ENCODE peak calls at places on chromosomes 13 and 19, in seven cellular contexts. Z is thyroid gland, P is testis, G is sigmoid colon, S is tibial nerve, W is heart left ventricle, Y is uterus. Q is an unnamed sample.

GRCh38 chr19:50896591-50897190 is 14.5 kb downstream of the KLK4 start:
- DNase-seq in Z (peak; percentile 98), P (no peak), G (no peak), S (no peak), W (no peak), Y (no peak), Q (peak; percentile 86)

GRCh38 chr19:2424686-2425621 is 2.4 kb downstream of the TIMM13 start:
- DNase-seq in Z (no peak), P (peak; percentile 75), G (peak; percentile 73), S (no peak), W (peak; percentile 67), Y (no peak), Q (peak; percentile 68)

GRCh38 chr19:35720648-35721047 is 2.8 kb downstream of the KMT2B start:
- DNase-seq in Z (no peak), P (no peak), G (no peak), S (no peak), W (no peak), Y (no peak), Q (no peak)

GRCh38 chr19:38975214-38975860 is at the start of gene FBXO17:
- DNase-seq in Z (no peak), P (peak; percentile 49), G (peak; percentile 81), S (peak; percentile 29), W (peak; percentile 60), Y (peak; percentile 51), Q (peak; percentile 28)

GRCh38 chr19:49857834-49858590 is 7.1 kb downstream of the PTOV1 start:
- DNase-seq in Z (peak; percentile 29), P (no peak), G (no peak), S (peak; percentile 13), W (peak; percentile 22), Y (peak; percentile 26), Q (peak; percentile 69)

GRCh38 chr13:112885782-112886268 is 83.2 kb upstream of the MCF2L start:
- DNase-seq in Z (peak; percentile 95), P (peak; percentile 89), G (peak; percentile 84), S (peak; percentile 56), W (peak; percentile 89), Y (peak; percentile 65), Q (peak; percentile 96)

GRCh38 chr19:11995174-11995573 is 30.3 kb downstream of the ZNF763 start:
- DNase-seq in Z (no peak), P (no peak), G (no peak), S (no peak), W (no peak), Y (no peak), Q (no peak)

GRCh38 chr13:100040196-100040595 is 48.7 kb upstream of the PCCA start:
- DNase-seq in Z (no peak), P (no peak), G (no peak), S (no peak), W (no peak), Y (no peak), Q (no peak)

GRCh38 chr19:33963514-33963913 is 166.8 kb downstream of the KCTD15 start:
- DNase-seq in Z (no peak), P (no peak), G (no peak), S (no peak), W (no peak), Y (no peak), Q (no peak)

GRCh38 chr19:30029721-30030510 is 87.9 kb downstream of the URI1 start:
- DNase-seq in Z (no peak), P (no peak), G (no peak), S (no peak), W (no peak), Y (no peak), Q (no peak)

GRCh38 chr13:52925775-52926285 is 77.4 kb upstream of the PCDH8 start:
- DNase-seq in Z (no peak), P (no peak), G (no peak), S (no peak), W (peak; percentile 78), Y (no peak), Q (peak; percentile 57)

GRCh38 chr13:33676045-33676699 is 141.8 kb upstream of the RFC3 start:
- DNase-seq in Z (no peak), P (no peak), G (no peak), S (no peak), W (no peak), Y (no peak), Q (peak; percentile 38)

GRCh38 chr19:38599722-38600121 is 18.0 kb downstream of the MAP4K1 start:
- DNase-seq in Z (no peak), P (no peak), G (no peak), S (no peak), W (no peak), Y (no peak), Q (no peak)

DNA sequence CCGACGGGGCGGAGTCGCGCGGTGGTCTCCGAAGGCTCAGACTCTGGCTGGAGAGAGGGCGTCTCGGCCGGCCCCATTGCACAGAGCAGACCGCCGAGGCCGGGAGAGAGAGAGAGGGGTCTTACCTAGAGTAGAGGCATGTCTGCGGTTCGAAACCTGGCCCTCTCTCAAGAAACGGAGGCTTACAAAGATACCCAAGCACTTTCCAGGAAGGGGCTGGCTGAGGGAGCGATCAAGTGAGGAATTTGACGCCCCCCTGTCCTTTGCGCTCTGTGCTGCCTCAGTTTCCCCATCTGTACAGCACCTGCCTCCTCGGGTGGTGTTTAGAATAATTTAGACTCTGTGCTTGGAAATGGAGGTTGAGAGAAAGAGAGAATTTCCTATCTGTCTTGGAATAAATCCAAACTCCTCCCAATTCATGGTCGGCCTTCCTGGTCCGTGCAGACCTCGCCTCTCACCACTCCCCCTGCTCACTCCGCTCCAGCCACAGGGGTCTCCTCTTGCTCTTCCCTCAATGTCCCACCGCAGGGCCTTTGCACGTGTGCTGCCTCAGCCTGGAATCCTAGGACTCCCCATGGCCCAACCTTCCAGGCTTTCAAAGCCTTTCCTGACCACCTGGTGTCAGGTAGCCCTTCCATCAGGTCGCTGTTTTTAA is 659 bp upstream of the ISOC2 start:
- DNase-seq in Z (no peak), P (no peak), G (no peak), S (no peak), W (no peak), Y (no peak), Q (no peak)
- TF ChIP-seq POLR2A in Z (no peak), P (no peak), G (no peak), S (no peak), W (no peak), Y (peak; percentile 19), Q (peak; percentile 29)

GRCh38 chr19:54021932-54022331 is 30.5 kb downstream of the CACNG6 start:
- DNase-seq in Z (no peak), P (no peak), G (no peak), S (no peak), W (no peak), Y (no peak), Q (no peak)
- H3K27me3 ChIP-seq in Z (no peaks in the 10 kb centered on the region), P (no peaks in the 10 kb centered on the region), G (no peaks in the 10 kb centered on the region), S (peaks cover 12% of the 10 kb centered on the region), W (peaks cover 3% of the 10 kb centered on the region), Y (no peaks in the 10 kb centered on the region), Q (no peaks in the 10 kb centered on the region)

GRCh38 chr19:58553799-58554493 is 959 bp downstream of the CHMP2A start:
- DNase-seq in Z (no peak), P (no peak), G (peak; percentile 69), S (no peak), W (no peak), Y (no peak), Q (no peak)

GRCh38 chr19:58556633-58557252 is 1.7 kb downstream of the UBE2M start:
- DNase-seq in Z (no peak), P (no peak), G (peak; percentile 63), S (no peak), W (peak; percentile 24), Y (peak; percentile 15), Q (no peak)

GRCh38 chr19:58555369-58555885 is 522 bp upstream of the CHMP2A start:
- DNase-seq in Z (no peak), P (peak; percentile 15), G (peak; percentile 66), S (no peak), W (no peak), Y (no peak), Q (no peak)

GRCh38 chr19:58555920-58556632 is 1.2 kb upstream of the CHMP2A start:
- DNase-seq in Z (no peak), P (no peak), G (peak; percentile 68), S (no peak), W (peak; percentile 29), Y (peak; percentile 29), Q (peak; percentile 42)

DNA sequence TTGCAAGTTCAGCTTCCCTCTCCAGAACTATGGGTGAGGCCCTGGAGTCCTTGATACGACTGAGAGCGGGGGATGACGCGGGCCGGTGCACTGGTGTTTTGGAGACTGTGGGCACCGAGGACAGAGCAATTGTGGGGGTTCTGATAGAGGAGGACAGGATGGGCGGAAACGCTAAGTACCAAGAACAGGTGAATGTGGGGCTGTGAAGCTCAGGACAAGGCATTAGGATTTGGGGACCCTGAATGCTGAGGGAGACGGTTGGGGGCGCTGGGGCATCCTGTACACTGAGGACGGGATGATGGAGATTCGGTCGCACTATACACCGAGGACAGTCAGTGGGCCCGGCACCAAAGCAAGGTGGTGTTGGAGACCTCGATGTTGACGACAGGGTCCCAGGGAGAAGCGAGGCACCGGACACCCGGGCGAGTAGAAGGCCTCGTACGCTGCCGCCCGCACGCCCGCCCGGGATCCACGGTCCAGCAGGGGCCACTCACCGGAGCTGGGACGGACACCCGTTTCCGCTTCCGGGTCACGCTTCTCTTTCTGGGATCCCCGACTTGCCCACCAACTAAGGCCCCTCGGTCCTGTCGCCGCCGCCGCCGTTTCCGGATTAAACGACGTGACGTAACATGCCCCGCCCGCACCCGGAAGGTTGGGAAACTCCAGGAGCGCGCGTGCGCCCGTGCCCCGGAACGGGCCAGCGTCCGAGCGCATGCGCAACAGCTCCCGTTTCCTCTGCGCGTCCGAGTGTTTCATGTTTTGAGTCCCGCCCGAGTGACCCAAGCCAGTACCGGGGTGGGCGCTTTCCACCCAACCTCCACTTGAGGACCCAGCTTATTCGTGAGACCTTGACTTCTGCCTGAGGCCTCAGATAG is at the start of gene CHMP2A:
- DNase-seq in Z (peak; percentile 99), P (peak; percentile 98), G (peak; percentile 100), S (peak; percentile 98), W (peak; percentile 99), Y (peak; percentile 99), Q (peak; percentile 98)
- TF ChIP-seq POLR2A in Z (no peak), P (no peak), G (peak; percentile 81), S (peak; percentile 43), W (no peak), Y (peak; percentile 78), Q (peak; percentile 21)

GRCh38 chr19:17873661-17874422 is 2.1 kb downstream of the SLC5A5 start:
- DNase-seq in Z (peak; percentile 41), P (peak; percentile 60), G (no peak), S (no peak), W (no peak), Y (no peak), Q (no peak)
- H3K27me3 ChIP-seq in Z (peaks cover 4% of the 10 kb centered on the region), P (no peaks in the 10 kb centered on the region), G (peaks cover 38% of the 10 kb centered on the region), S (peaks cover 90% of the 10 kb centered on the region), W (peaks cover 38% of the 10 kb centered on the region), Y (peaks cover 43% of the 10 kb centered on the region), Q (peaks cover 48% of the 10 kb centered on the region)

GRCh38 chr19:14695471-14695870 is 5.6 kb downstream of the ZNF333 start:
- DNase-seq in Z (no peak), P (no peak), G (no peak), S (no peak), W (no peak), Y (no peak), Q (no peak)

GRCh38 chr19:14686411-14686810 is 3.4 kb upstream of the ZNF333 start:
- DNase-seq in Z (no peak), P (no peak), G (no peak), S (no peak), W (no peak), Y (no peak), Q (no peak)

GRCh38 chr19:14694867-14695266 is 5.0 kb downstream of the ZNF333 start:
- DNase-seq in Z (peak; percentile 60), P (no peak), G (no peak), S (no peak), W (no peak), Y (no peak), Q (no peak)

GRCh38 chr19:14689598-14690503 is at the start of gene ZNF333:
- DNase-seq in Z (peak; percentile 90), P (peak; percentile 98), G (peak; percentile 98), S (peak; percentile 95), W (peak; percentile 97), Y (peak; percentile 98), Q (peak; percentile 96)
- TF ChIP-seq POLR2A in Z (no peak), P (no peak), G (no peak), S (no peak), W (no peak), Y (peak; percentile 60), Q (peak; percentile 67)

Q was measured in adrenal gland.